ENCODE peak calls at places on chromosomes 7 and 10, in nine cellular contexts. S, U, K, M, D, I, Y, J and L are unnamed samples.

GRCh38 chr10:42867571-42867970 is 85.0 kb downstream of the BMS1 start:
- DNase-seq in S (no peak), U (no peak), K (no peak), M (no peak), D (no peak), I (no peak), Y (no peak), J (no peak), L (no peak)

GRCh38 chr10:70509376-70509775 is 30.8 kb downstream of the PALD1 start:
- DNase-seq in S (no peak), U (no peak), K (no peak), M (peak), D (no peak), I (no peak), Y (no peak), J (no peak), L (no peak)

GRCh38 chr10:63286754-63287264 is 153.7 kb downstream of the NRBF2 start:
- DNase-seq in S (no peak), U (no peak), K (no peak), M (no peak), D (no peak), I (no peak), Y (no peak), J (no peak), L (no peak)

GRCh38 chr10:14742815-14743214 is 31.9 kb downstream of the FAM107B start:
- DNase-seq in S (no peak), U (no peak), K (no peak), M (no peak), D (peak), I (no peak), Y (peak), J (no peak), L (no peak)

GRCh38 chr10:43259981-43260761 is 6.7 kb downstream of the RASGEF1A start:
- DNase-seq in S (no peak), U (no peak), K (peak), M (peak), D (no peak), I (no peak), Y (no peak), J (peak), L (no peak)

GRCh38 chr10:70362357-70362756 is 20.1 kb downstream of the LRRC20 start:
- DNase-seq in S (no peak), U (no peak), K (no peak), M (no peak), D (no peak), I (no peak), Y (no peak), J (no peak), L (no peak)

GRCh38 chr10:70376436-70377378 is 5.7 kb downstream of the LRRC20 start:
- DNase-seq in S (peak), U (peak), K (no peak), M (no peak), D (no peak), I (peak), Y (no peak), J (no peak), L (no peak)

GRCh38 chr10:73233883-73234282 is 13.2 kb downstream of the DNAJC9 start:
- DNase-seq in S (no peak), U (no peak), K (no peak), M (no peak), D (no peak), I (no peak), Y (no peak), J (no peak), L (no peak)

GRCh38 chr7:100789055-100789454 is 38.3 kb downstream of the EPHB4 start:
- DNase-seq in S (peak), U (no peak), K (no peak), M (no peak), D (peak), I (no peak), Y (no peak), J (no peak), L (no peak)

GRCh38 chr10:48655426-48656240 is 29.0 kb upstream of the WDFY4 start:
- DNase-seq in S (no peak), U (no peak), K (peak), M (peak), D (peak), I (peak), Y (peak), J (peak), L (no peak)

GRCh38 chr7:74401137-74401859 is 52.4 kb upstream of the GTF2IRD1 start:
- DNase-seq in S (peak), U (no peak), K (peak), M (peak), D (peak), I (no peak), Y (peak), J (no peak), L (no peak)

GRCh38 chr7:45575501-45576248 is 1.5 kb downstream of the ADCY1 start:
- DNase-seq in S (no peak), U (no peak), K (no peak), M (no peak), D (peak), I (no peak), Y (no peak), J (peak), L (no peak)

GRCh38 chr7:138602456-138602855 is 98.7 kb downstream of the SVOPL start:
- DNase-seq in S (no peak), U (no peak), K (no peak), M (no peak), D (no peak), I (no peak), Y (no peak), J (no peak), L (no peak)

GRCh38 chr10:132588301-132589013 is 50.9 kb downstream of the INPP5A start:
- DNase-seq in S (no peak), U (no peak), K (no peak), M (no peak), D (no peak), I (no peak), Y (no peak), J (no peak), L (no peak)

GRCh38 chr7:27123477-27124053 is 7.0 kb downstream of the HOXA4 start:
- DNase-seq in S (no peak), U (peak), K (no peak), M (no peak), D (peak), I (peak), Y (no peak), J (no peak), L (no peak)
- H3K27ac ChIP-seq in S (no peak), U (no peak), K (no peak), M (no peak), D (no peak), I (peak), Y (peak), J (peak), L (peak)

DNA sequence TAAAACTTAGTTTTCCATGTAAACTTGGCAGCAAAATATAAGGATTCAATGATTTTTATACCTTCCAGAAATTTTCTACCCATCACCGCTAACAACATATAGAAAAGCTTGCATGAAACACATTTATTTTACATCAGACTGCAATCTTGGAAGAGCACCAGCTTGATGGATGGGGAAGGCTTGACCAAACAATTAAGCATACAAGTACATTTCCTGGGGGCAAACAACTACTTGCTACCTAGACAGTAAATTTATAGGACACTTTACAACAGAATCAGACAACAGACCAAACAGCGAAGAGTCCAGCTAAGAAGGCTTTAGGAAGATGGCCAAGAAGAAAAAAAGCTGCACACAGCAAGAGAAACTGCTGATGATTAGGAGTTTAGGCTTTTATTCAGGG is 8.0 kb downstream of the AASS start:
- DNase-seq in S (no peak), U (no peak), K (no peak), M (no peak), D (no peak), I (no peak), Y (no peak), J (no peak), L (no peak)
- H3K4me3 ChIP-seq in S (no peak), U (no peak), K (no peak), M (peak), D (peak), I (no peak), Y (no peak), J (no peak), L (no peak)

GRCh38 chr7:106424476-106425016 is 139.8 kb upstream of the NAMPT start:
- DNase-seq in S (no peak), U (no peak), K (no peak), M (no peak), D (no peak), I (no peak), Y (no peak), J (no peak), L (no peak)
- H3K27ac ChIP-seq in S (no peak), U (peak), K (no peak), M (no peak), D (no peak), I (peak), Y (peak), J (peak), L (peak)

GRCh38 chr7:114082567-114082933 is 163.7 kb upstream of the PPP1R3A start:
- DNase-seq in S (no peak), U (no peak), K (no peak), M (no peak), D (peak), I (no peak), Y (no peak), J (no peak), L (no peak)
- H3K4me3 ChIP-seq in S (no peak), U (no peak), K (peak), M (peak), D (peak), I (peak), Y (no peak), J (peak), L (peak)

DNA sequence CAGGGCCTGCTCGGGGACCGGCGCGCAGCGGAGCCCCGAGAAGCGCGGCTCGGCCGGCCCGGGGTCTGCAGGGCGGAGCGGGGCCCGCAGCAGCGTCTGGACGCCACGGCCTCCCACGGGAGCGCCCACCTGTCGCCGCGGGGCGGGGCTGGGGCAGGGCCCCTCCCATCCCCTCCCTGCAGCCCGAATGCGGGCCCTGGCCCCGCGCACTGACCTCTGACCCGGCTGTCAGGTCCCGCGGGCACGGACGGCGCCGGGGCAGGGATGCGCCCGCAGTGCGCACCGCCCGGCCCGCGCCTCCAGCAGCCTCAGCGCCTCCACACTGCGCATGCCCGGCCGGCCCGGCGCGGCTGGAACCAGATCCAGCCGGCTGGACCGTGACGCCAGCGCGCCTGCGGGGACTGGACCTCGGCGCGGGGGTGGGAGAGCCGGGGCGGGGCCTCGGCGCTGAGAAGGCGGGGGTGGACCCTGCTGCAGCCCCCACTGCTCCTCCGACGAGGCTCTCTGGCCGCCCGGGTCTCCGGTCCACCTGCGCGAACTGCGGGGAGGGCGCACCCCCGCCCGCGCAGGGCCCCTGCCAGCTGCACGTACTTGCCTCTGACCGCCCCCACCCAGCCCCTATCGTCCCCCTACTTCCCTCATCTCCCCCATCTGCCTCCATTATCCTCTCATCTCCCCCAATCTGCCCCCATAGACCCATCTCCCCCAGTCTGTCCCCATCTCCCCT is 16.1 kb upstream of the GPR146 start:
- DNase-seq in S (peak), U (peak), K (peak), M (peak), D (peak), I (peak), Y (peak), J (peak), L (peak)
- H3K27ac ChIP-seq in S (no peak), U (peak), K (peak), M (peak), D (no peak), I (peak), Y (peak), J (peak), L (peak)